ENCODE peak calls at places on chromosomes 1 and 21, in six cellular contexts. B is GM23338, O is hepatocyte, S is neural progenitor cell, I is HCT116, A is MM.1S. D is an unnamed sample.

GRCh38 chr1:58403894-58404293 is 142.6 kb downstream of the OMA1 start:
- DNase-seq in S (no peak), I (no peak), O (no peak), B (no peak), A (no peak), D (no peak)

GRCh38 chr1:8070381-8070811 is 44.3 kb upstream of the ERRFI1 start:
- DNase-seq in A (no peak), B (peak; percentile 63), O (peak; percentile 77), S (no peak), I (peak; percentile 94), D (no peak)

GRCh38 chr1:224340711-224341384 is 10.9 kb upstream of the NVL start:
- DNase-seq in B (peak; percentile 76), O (peak; percentile 37), A (peak; percentile 48), S (peak; percentile 45), I (no peak), D (peak; percentile 50)

GRCh38 chr1:2446861-2447260 is 29.2 kb upstream of the PLCH2 start:
- DNase-seq in O (no peak), I (no peak), A (no peak), B (no peak), S (no peak), D (no peak)

GRCh38 chr1:172863031-172863430 is 187.7 kb downstream of the TNFSF18 start:
- DNase-seq in O (no peak), B (no peak), I (no peak), S (no peak), A (no peak), D (no peak)

GRCh38 chr1:208603721-208604120 is 359.5 kb upstream of the PLXNA2 start:
- DNase-seq in B (no peak), S (no peak), A (no peak), O (no peak), I (no peak), D (no peak)

GRCh38 chr1:204255966-204256365 is 42.2 kb upstream of the GOLT1A start:
- DNase-seq in S (no peak), O (no peak), I (no peak), A (no peak), B (peak; percentile 54), D (peak; percentile 64)

GRCh38 chr1:162302660-162303344 is 73.9 kb downstream of the SPATA46 start:
- DNase-seq in B (no peak), I (no peak), A (no peak), O (no peak), S (no peak), D (peak; percentile 33)

GRCh38 chr1:64474639-64475038 is 4.7 kb downstream of the CACHD1 start:
- DNase-seq in S (no peak), B (no peak), A (no peak), O (peak; percentile 44), I (no peak), D (peak; percentile 24)

GRCh38 chr1:165162671-165163241 is 193.8 kb downstream of the LMX1A start:
- DNase-seq in S (peak; percentile 15), A (no peak), B (peak; percentile 62), I (no peak), O (peak; percentile 29), D (peak; percentile 6)

GRCh38 chr1:228007054-228007800 is 429 bp downstream of the WNT3A start:
- DNase-seq in A (no peak), O (no peak), B (peak; percentile 37), I (no peak), S (peak; percentile 54), D (peak; percentile 31)

GRCh38 chr1:154186852-154187501 is 4.9 kb downstream of the TPM3 start:
- DNase-seq in A (peak; percentile 84), O (peak; percentile 24), I (no peak), S (no peak), B (peak; percentile 72), D (no peak)

GRCh38 chr1:23103001-23103879 is 65.4 kb downstream of the LUZP1 start:
- DNase-seq in B (no peak), A (no peak), O (no peak), S (no peak), I (peak; percentile 31), D (peak; percentile 59)

GRCh38 chr1:242242983-242243382 is 244.1 kb upstream of the MAP1LC3C start:
- DNase-seq in A (no peak), B (no peak), S (no peak), I (no peak), O (no peak), D (no peak)

GRCh38 chr21:45102391-45102932 is 28.1 kb downstream of the ADARB1 start:
- DNase-seq in O (no peak), S (no peak), A (no peak), B (peak; percentile 31), I (peak; percentile 26), D (peak; percentile 80)

GRCh38 chr1:153728305-153729066 is 636 bp downstream of the INTS3 start:
- DNase-seq in A (no peak), S (peak; percentile 79), B (peak; percentile 86), I (no peak), O (peak; percentile 66), D (peak; percentile 68)

GRCh38 chr1:46317323-46317722 is 13.8 kb downstream of the UQCRH start:
- DNase-seq in I (no peak), S (no peak), A (no peak), B (no peak), O (no peak), D (no peak)

GRCh38 chr1:14850563-14850962 is 252.1 kb downstream of the KAZN start:
- DNase-seq in A (peak; percentile 59), S (no peak), O (peak; percentile 24), I (peak; percentile 6), B (no peak), D (no peak)

DNA sequence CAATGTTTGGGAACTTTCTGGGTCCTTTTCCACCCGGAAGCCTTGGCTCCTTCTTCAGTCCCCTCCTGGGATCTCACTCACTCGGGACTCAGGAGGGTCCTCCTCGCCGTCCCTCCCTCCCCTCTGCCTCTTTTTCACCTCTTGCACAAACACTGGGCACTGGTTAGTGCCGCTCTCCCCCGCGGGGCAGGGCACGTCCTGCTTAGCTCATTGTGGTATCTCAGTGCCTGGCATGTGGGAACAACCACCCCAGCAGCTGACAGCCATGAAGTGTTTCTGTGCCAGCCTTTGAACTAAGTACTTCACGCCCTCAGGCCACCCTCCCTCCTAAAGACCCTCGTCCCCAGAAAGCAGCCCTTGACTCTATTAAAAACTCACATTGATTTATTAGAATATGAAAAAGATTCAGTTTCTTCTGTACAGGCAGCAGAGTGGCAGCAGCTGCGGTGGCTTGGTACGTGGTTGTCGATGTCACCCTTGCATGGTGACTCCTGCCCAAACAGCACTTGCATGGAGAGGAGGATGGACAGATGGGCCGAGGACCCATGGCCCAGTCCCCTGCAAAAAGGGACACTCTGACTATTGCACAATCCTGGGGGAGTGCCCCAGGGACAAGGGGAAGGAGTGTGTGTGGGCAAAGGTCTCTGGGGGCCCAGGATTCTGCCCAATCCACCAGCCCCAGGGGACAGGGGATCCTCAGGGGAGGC is 56.3 kb downstream of the SLC9A1 start:
- DNase-seq in B (no peak), O (no peak), I (no peak), S (no peak), A (no peak), D (peak; percentile 56)
- TF ChIP-seq EZH2phosphoT487 in B (no peak), O (no peak), I (no peak), S (no peak), A (no peak), D (no peak)

DNA sequence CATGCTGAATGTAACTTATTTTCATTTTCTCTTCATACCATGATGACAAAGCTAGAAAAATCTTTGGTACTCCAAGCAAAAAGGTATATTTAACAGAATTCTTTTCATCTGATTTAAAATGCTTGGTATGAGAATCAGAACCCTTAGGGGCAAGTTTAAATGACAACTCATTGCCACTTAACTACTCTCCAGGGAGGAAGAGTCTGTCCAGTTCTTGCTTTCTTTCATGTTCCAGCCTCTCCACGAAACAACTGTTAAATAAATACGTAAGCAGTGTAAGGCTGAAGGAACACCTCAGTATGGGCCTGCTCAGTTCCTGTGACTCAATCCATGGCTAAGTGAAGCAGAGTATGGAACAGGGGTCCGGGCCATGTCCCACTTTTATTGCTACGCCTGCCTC is 1.6 kb downstream of the LCE2A start:
- DNase-seq in B (no peak), O (no peak), A (no peak), S (no peak), I (no peak), D (peak; percentile 54)
- TF ChIP-seq EZH2 in B (no peak), O (no peak), A (no peak), S (no peak), I (no peak), D (no peak)

DNA sequence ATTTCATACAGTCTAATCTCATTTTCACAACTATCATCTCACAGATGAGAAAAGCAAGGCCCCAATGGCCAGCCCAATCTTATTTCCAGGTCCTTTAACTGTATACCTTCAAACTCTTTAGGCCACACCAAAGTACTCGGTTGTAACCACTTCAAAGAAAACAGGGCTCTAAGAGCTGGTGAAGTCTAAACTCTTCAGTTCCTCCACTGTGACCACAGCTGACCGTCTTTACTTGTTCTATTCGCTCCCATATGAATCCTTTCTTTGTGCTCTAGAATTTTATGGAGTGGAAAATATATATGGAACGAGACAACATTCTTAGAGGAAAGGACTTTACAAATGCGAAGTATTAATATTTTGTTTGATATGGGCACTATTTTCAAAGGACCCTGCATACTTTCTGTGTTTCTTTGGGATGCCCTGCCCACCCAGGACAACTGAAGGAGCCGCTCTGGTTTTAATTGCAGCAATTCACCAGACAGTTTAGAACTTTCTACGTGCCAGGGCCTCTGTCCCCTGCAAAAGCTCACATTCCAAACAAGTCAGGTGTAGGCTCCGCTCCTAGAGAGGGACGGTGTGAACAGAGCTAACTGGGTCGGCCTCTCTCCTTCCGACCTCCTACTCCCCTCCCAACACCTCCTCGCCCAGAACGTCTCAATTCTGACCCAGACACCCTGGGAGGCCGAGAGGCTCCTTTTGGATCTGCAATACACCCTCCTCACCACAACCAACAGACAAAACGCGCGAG is 15.7 kb downstream of the IER5 start:
- DNase-seq in B (peak; percentile 67), S (no peak), O (no peak), A (peak; percentile 49), I (no peak), D (no peak)
- TF ChIP-seq EZH2phosphoT487 in B (no peak), S (no peak), O (no peak), A (no peak), I (no peak), D (no peak)

GRCh38 chr21:36695671-36696389 is 3.1 kb upstream of the SIM2 start:
- DNase-seq in S (peak; percentile 74), O (no peak), I (no peak), A (no peak), B (peak; percentile 87), D (no peak)

GRCh38 chr21:36695283-36695634 is 3.7 kb upstream of the SIM2 start:
- DNase-seq in I (no peak), B (no peak), S (peak; percentile 8), A (no peak), O (no peak), D (no peak)

GRCh38 chr21:36694041-36694515 is 4.8 kb upstream of the SIM2 start:
- DNase-seq in B (peak; percentile 47), S (peak; percentile 56), A (no peak), O (no peak), I (no peak), D (no peak)

GRCh38 chr21:36693144-36694040 is 5.5 kb upstream of the SIM2 start:
- DNase-seq in B (peak; percentile 72), I (no peak), O (no peak), A (no peak), S (peak; percentile 73), D (no peak)

DNA sequence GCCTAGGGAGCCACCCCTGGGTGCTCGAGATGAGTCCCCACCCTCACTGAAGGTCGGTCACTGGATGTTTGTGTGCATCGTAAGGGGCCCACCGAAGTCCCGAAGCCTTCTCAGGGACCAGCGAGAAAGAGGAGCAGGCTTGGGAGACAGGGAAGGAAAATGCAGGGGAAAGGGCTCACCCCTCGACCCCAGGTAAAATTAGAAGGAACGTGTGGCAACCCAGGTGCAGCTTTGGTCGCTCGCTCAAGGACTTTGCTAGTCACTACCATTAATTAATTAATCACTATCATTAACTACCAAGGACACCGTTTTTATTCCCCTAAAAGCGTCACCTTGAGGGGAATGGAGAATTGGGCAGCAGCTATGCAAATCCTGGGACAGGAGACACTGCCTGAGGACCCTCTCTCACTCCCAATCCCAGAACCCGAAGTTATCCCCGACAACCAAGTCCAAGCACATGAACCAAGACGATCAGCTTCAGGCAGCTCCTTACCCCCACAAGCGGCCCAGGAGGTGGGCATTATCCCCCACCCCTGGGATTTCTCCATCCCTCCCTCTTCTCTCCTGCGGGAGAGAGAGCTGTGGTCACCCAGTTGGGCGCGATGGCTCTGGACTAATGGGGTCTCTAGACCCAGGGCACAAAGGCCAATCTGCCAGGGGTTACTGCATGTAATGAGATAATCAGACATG is 4.2 kb upstream of the SIM2 start:
- DNase-seq in I (no peak), A (no peak), S (peak; percentile 24), O (no peak), B (no peak), D (no peak)
- TF ChIP-seq EZH2 in I (no peak), A (no peak), S (no peak), O (no peak), B (peak; percentile 94), D (peak; percentile 73)